ENCODE peak calls at places on chromosomes 5 and 9, in four cellular contexts. One of them, this sample, is unnamed.
A peak's percentile ranks its signal among the peaks of the same experiment; 100 is the strongest.

GRCh38 chr5:132375957-132376356 is 6.4 kb downstream of the SLC22A5 start:
- DNase-seq in spleen: no peak
- DNase-seq in stomach: no peak
- DNase-seq in sigmoid colon: no peak
- DNase-seq in this sample: no peak

GRCh38 chr5:147887026-147887627 is 8.6 kb downstream of the SCGB3A2 start:
- DNase-seq in spleen: no peak
- DNase-seq in stomach: no peak
- DNase-seq in sigmoid colon: no peak
- DNase-seq in this sample: no peak

GRCh38 chr5:162603399-162603798 is 535.8 kb downstream of the GABRG2 start:
- DNase-seq in spleen: no peak
- DNase-seq in stomach: no peak
- DNase-seq in sigmoid colon: no peak
- DNase-seq in this sample: no peak

GRCh38 chr5:137344021-137344420 is 155.1 kb downstream of the SPOCK1 start:
- DNase-seq in spleen: no peak
- DNase-seq in stomach: no peak
- DNase-seq in sigmoid colon: no peak
- DNase-seq in this sample: no peak

GRCh38 chr9:33443047-33443446 is 4.3 kb downstream of the AQP3 start:
- DNase-seq in spleen: no peak
- DNase-seq in stomach: no peak
- DNase-seq in sigmoid colon: no peak
- DNase-seq in this sample: no peak

GRCh38 chr5:174755103-174755502 is 30.7 kb downstream of the MSX2 start:
- DNase-seq in spleen: no peak
- DNase-seq in stomach: no peak
- DNase-seq in sigmoid colon: no peak
- DNase-seq in this sample: no peak

GRCh38 chr9:111984075-111984802 is 87.6 kb downstream of the UGCG start:
- DNase-seq in spleen: no peak
- DNase-seq in stomach: no peak
- DNase-seq in sigmoid colon: no peak
- DNase-seq in this sample: no peak

GRCh38 chr9:76322810-76323209 is 71.4 kb downstream of the RFK start:
- DNase-seq in spleen: no peak
- DNase-seq in stomach: no peak
- DNase-seq in sigmoid colon: no peak
- DNase-seq in this sample: no peak

GRCh38 chr9:93510041-93510440 is 56.7 kb upstream of the FAM120AOS start:
- DNase-seq in spleen: no peak
- DNase-seq in stomach: no peak
- DNase-seq in sigmoid colon: no peak
- DNase-seq in this sample: no peak

GRCh38 chr5:111748304-111748763 is 8.7 kb downstream of the NREP start:
- DNase-seq in spleen: no peak
- DNase-seq in stomach: no peak
- DNase-seq in sigmoid colon: no peak
- DNase-seq in this sample: no peak

GRCh38 chr5:151591144-151591819 is at the start of gene FAT2:
- DNase-seq in spleen: no peak
- DNase-seq in stomach: no peak
- DNase-seq in sigmoid colon: no peak
- DNase-seq in this sample: no peak

GRCh38 chr9:131885144-131885609 is 145.3 kb upstream of the RAPGEF1 start:
- DNase-seq in spleen: no peak
- DNase-seq in stomach: peak; percentile 49
- DNase-seq in sigmoid colon: no peak
- DNase-seq in this sample: no peak

GRCh38 chr9:108609227-108609894 is 246.4 kb downstream of the ACTL7B start:
- DNase-seq in spleen: no peak
- DNase-seq in stomach: no peak
- DNase-seq in sigmoid colon: no peak
- DNase-seq in this sample: no peak

GRCh38 chr5:8184455-8185063 is 315.6 kb downstream of the MTRR start:
- DNase-seq in spleen: no peak
- DNase-seq in stomach: peak; percentile 56
- DNase-seq in sigmoid colon: no peak
- DNase-seq in this sample: no peak

DNA sequence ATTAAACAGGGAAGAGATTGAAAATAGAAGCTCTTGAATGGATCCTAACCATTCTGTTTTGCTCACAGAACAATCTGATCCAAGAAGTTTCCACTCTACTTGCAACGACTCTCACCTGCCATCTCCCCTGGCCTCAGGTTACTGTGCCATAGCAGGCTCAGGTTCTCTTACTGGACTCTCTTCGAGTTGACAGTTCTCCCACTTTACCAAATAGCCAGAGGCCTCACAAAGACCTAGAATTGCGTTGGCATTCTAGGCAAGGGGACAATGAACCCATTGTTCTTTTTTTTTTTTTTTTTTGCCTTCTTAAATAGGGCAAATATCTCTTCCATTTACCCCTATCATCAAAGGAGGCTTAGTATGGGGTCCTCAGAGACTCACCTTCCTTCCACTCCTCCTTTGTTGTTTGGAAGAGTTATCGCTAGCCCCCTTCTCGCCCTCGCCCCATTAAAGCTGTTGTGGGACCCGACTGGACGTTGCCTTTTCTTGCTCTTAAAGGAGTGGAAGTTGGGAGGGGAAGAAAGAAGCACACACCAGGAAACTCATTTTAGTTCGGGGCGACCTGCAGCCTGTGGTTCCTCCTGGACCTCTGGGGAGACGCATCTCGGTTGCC is 688 bp upstream of the PLPPR1 start:
- DNase-seq in spleen: no peak
- DNase-seq in stomach: no peak
- DNase-seq in sigmoid colon: no peak
- DNase-seq in this sample: no peak
- TF ChIP-seq POLR2AphosphoS5 in spleen: no peak
- TF ChIP-seq POLR2AphosphoS5 in stomach: no peak
- TF ChIP-seq POLR2AphosphoS5 in sigmoid colon: no peak
- TF ChIP-seq POLR2AphosphoS5 in this sample: no peak

GRCh38 chr5:179553875-179554274 is 3.5 kb downstream of the RUFY1 start:
- DNase-seq in spleen: peak; percentile 71
- DNase-seq in stomach: no peak
- DNase-seq in sigmoid colon: no peak
- DNase-seq in this sample: no peak

GRCh38 chr5:179554981-179555380 is 4.6 kb downstream of the RUFY1 start:
- DNase-seq in spleen: peak; percentile 8
- DNase-seq in stomach: no peak
- DNase-seq in sigmoid colon: no peak
- DNase-seq in this sample: no peak

GRCh38 chr5:179558912-179559279 is 8.5 kb downstream of the RUFY1 start:
- DNase-seq in spleen: peak; percentile 80
- DNase-seq in stomach: peak; percentile 55
- DNase-seq in sigmoid colon: no peak
- DNase-seq in this sample: no peak

GRCh38 chr5:179559280-179560252 is 9.2 kb downstream of the RUFY1 start:
- DNase-seq in spleen: peak; percentile 98
- DNase-seq in stomach: peak; percentile 98
- DNase-seq in sigmoid colon: peak; percentile 99
- DNase-seq in this sample: peak; percentile 99
- TF ChIP-seq POLR2AphosphoS5 in spleen: peak; percentile 97
- TF ChIP-seq POLR2AphosphoS5 in stomach: peak; percentile 92
- TF ChIP-seq POLR2AphosphoS5 in sigmoid colon: peak; percentile 93
- TF ChIP-seq POLR2AphosphoS5 in this sample: peak; percentile 99

GRCh38 chr9:95510610-95511231 is 6.0 kb downstream of the PTCH1 start:
- DNase-seq in spleen: peak; percentile 94
- DNase-seq in stomach: peak; percentile 93
- DNase-seq in sigmoid colon: peak; percentile 96
- DNase-seq in this sample: no peak
- TF ChIP-seq POLR2AphosphoS5 in spleen: peak; percentile 12
- TF ChIP-seq POLR2AphosphoS5 in stomach: peak; percentile 3
- TF ChIP-seq POLR2AphosphoS5 in sigmoid colon: no peak
- TF ChIP-seq POLR2AphosphoS5 in this sample: no peak

DNA sequence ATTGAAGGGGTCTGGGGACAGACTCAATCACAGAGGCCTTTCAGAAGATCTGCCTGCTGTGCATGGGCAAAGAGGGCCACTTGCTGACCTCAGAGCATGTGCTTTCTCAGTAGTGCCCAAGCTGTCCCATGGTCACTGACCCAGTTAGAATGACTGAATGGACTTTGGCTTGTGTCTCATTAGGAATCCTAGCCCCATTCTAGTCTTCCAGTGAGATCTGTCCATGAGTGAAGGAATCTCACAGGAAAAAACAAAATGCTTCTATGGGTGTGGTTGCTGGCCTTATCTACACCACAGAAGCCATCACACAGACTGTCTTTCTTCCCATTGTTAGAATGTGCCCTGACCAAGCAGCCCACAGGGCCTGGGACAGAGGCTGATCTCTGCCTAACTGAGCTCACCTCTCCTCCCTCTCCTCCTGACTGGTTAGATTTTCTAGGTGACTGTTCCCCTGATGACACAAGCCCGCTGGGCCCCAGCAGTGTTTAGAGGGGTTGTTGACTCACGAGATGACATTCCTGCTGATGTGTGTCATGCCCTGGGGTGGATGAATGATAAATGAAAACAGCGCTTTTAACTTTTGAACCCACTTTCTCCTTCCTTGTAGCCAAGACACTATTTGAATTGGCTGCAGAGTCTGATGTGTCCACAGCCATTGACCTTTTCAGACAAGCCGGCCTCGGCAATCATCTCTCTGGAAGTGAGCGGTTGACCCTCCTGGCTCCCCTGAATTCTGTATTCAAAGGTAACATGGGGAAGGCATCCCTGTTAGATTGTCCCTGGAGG is 24.7 kb downstream of the TGFBI start:
- DNase-seq in spleen: peak; percentile 32
- DNase-seq in stomach: no peak
- DNase-seq in sigmoid colon: no peak
- DNase-seq in this sample: no peak
- TF ChIP-seq POLR2AphosphoS5 in spleen: no peak
- TF ChIP-seq POLR2AphosphoS5 in stomach: no peak
- TF ChIP-seq POLR2AphosphoS5 in sigmoid colon: no peak
- TF ChIP-seq POLR2AphosphoS5 in this sample: no peak

DNA sequence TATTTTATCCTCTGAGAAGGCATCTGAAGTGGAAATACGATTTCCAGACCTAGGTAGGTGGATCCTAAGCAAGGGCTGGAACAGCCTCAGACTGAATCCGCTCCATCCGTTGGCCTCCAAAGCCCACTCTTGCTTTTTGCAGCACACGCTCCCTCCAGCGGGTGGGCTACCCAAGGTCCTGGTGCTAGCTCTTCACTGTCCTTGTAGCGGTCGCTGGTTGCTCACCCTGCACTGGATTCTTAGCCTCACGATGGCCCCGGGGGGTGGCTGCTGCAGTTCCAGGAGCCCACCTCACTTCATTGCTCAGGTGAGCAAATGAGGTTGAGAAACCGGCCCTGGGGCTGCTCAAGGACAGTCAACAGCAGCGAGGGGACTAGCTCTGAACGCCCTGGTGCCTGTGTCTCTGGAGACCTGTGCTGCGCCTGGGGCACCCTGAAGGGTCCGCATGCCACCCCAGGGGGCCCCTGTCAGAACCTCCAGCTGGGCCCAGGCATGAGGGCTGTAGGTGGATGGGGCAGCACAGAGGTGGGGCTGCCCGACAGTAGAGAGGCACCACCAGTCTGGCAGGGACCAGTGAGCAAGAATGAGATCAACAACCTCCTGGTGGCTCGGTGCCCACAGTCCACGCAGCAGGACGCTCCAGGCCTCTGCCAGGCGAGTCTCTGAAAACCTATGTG is 4.3 kb downstream of the MGAT4B start:
- DNase-seq in spleen: peak; percentile 65
- DNase-seq in stomach: no peak
- DNase-seq in sigmoid colon: peak; percentile 77
- DNase-seq in this sample: no peak
- TF ChIP-seq POLR2AphosphoS5 in spleen: no peak
- TF ChIP-seq POLR2AphosphoS5 in stomach: no peak
- TF ChIP-seq POLR2AphosphoS5 in sigmoid colon: no peak
- TF ChIP-seq POLR2AphosphoS5 in this sample: no peak